ENCODE peak calls at places on chromosomes 4 and X, in four cellular contexts. B, E, D and I are unnamed samples.

GRCh38 chrX:130771648-130772312 is 131.2 kb downstream of the ENOX2 start:
- DNase-seq in B (no peak), E (no peak), D (no peak), I (no peak)

GRCh38 chrX:24720036-24720435 is 26.3 kb downstream of the POLA1 start:
- DNase-seq in E (no peak), B (no peak), D (no peak), I (no peak)

GRCh38 chrX:129423191-129423590 is 100.1 kb downstream of the SMARCA1 start:
- DNase-seq in E (no peak), D (no peak), B (no peak), I (no peak)

GRCh38 chrX:129726307-129727111 is 12.3 kb upstream of the XPNPEP2 start:
- DNase-seq in E (peak; percentile 21), B (no peak), D (no peak), I (peak; percentile 51)

GRCh38 chr4:62912531-62912930 is 1496.7 kb downstream of the TECRL start:
- DNase-seq in E (peak; percentile 5), B (no peak), D (no peak), I (no peak)

GRCh38 chrX:134692990-134693389 is 34.7 kb upstream of the PLAC1 start:
- DNase-seq in B (no peak), D (no peak), E (no peak), I (no peak)

GRCh38 chr4:2393353-2394270 is 24.8 kb downstream of the ZFYVE28 start:
- DNase-seq in B (no peak), D (no peak), E (peak; percentile 32), I (no peak)

GRCh38 chr4:142449771-142450373 is 396.2 kb downstream of the INPP4B start:
- DNase-seq in E (no peak), D (no peak), B (no peak), I (no peak)

GRCh38 chrX:13966071-13966850 is 63.4 kb downstream of the GEMIN8 start:
- DNase-seq in D (no peak), B (no peak), E (no peak), I (no peak)

GRCh38 chr4:3721627-3722026 is 44.6 kb upstream of the ADRA2C start:
- DNase-seq in B (no peak), E (no peak), D (no peak), I (no peak)

GRCh38 chr4:77852892-77853495 is 9.6 kb upstream of the MRPL1 start:
- DNase-seq in E (no peak), B (peak; percentile 13), D (peak; percentile 14), I (no peak)

GRCh38 chrX:75989806-75990590 is 182.9 kb upstream of the PBDC1 start:
- DNase-seq in E (no peak), D (no peak), B (peak; percentile 7), I (no peak)

GRCh38 chr4:10730590-10730989 is 46.0 kb upstream of the CLNK start:
- DNase-seq in E (no peak), D (no peak), B (peak; percentile 76), I (no peak)

GRCh38 chr4:110823251-110823650 is 200.4 kb upstream of the PITX2 start:
- DNase-seq in B (no peak), E (no peak), D (no peak), I (no peak)

GRCh38 chrX:28787206-28787605 is 200.0 kb downstream of the IL1RAPL1 start:
- DNase-seq in B (no peak), E (no peak), D (no peak), I (no peak)

GRCh38 chr4:41600243-41600642 is 62.3 kb downstream of the LIMCH1 start:
- DNase-seq in B (no peak), D (no peak), E (no peak), I (no peak)

GRCh38 chrX:72073614-72074013 is 58.1 kb downstream of the RTL5 start:
- DNase-seq in B (no peak), D (no peak), E (no peak), I (peak; percentile 62)

GRCh38 chr4:77084019-77084604 is 8.3 kb upstream of the CCNI start:
- DNase-seq in E (no peak), D (no peak), B (no peak), I (no peak)

GRCh38 chrX:155997436-155997835 is at the start of gene IL9R:
- DNase-seq in B (peak; percentile 15), D (no peak), E (no peak), I (no peak)

GRCh38 chr4:10783351-10783750 is 98.8 kb upstream of the CLNK start:
- DNase-seq in D (no peak), E (no peak), B (no peak), I (no peak)

GRCh38 chr4:15344041-15344440 is 83.8 kb upstream of the C1QTNF7 start:
- DNase-seq in B (no peak), D (no peak), E (no peak), I (no peak)

GRCh38 chr4:8457646-8458045 is 17.1 kb downstream of the TRMT44 start:
- DNase-seq in E (no peak), B (no peak), D (no peak), I (no peak)

GRCh38 chr4:40307627-40308497 is 27.3 kb upstream of the CHRNA9 start:
- DNase-seq in E (no peak), B (peak; percentile 84), D (no peak), I (no peak)

GRCh38 chr4:4402966-4403365 is 16.1 kb downstream of the NSG1 start:
- DNase-seq in B (no peak), D (no peak), E (no peak), I (no peak)

GRCh38 chrX:99914676-99915075 is 495.4 kb downstream of the PCDH19 start:
- DNase-seq in B (no peak), D (no peak), E (peak; percentile 0), I (no peak)

GRCh38 chrX:115560978-115561604 is at the start of gene PLS3:
- DNase-seq in B (no peak), D (no peak), E (peak; percentile 77), I (peak; percentile 85)

GRCh38 chr4:33924239-33924638 is 2320.1 kb downstream of the ARAP2 start:
- DNase-seq in B (no peak), D (no peak), E (no peak), I (no peak)

GRCh38 chr4:8762356-8762755 is 109.3 kb downstream of the HMX1 start:
- DNase-seq in D (no peak), B (no peak), E (no peak), I (no peak)

GRCh38 chrX:3548743-3549441 is 164.6 kb downstream of the PRKX start:
- DNase-seq in E (peak; percentile 0), D (no peak), B (no peak), I (peak; percentile 14)

GRCh38 chrX:54042609-54043010 is 1.7 kb downstream of the PHF8 start:
- DNase-seq in B (no peak), D (peak; percentile 13), E (peak; percentile 48), I (peak; percentile 75)

DNA sequence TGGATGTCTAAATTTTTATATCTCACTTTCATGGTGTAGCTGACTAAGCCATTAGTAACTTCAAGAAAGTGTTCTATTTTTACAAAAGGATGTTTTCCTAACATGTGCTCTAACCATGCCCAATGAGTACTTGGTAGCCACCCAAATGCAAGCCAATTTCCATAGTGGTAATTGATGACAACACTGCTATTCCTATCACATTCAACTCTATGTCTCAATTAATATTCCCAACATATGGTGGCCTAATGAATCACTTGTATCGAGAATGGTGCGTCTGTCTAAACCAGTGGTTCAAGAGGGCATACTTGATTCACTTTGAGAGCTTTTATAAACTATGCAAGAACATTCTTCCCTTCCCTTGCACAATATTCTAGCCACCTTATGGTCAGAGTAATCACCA is 112.9 kb upstream of the GPRIN3 start:
- DNase-seq in B (no peak), D (no peak), E (no peak), I (no peak)
- TF ChIP-seq TAF1 in B (no peak), D (no peak), E (no peak), I (no peak)

DNA sequence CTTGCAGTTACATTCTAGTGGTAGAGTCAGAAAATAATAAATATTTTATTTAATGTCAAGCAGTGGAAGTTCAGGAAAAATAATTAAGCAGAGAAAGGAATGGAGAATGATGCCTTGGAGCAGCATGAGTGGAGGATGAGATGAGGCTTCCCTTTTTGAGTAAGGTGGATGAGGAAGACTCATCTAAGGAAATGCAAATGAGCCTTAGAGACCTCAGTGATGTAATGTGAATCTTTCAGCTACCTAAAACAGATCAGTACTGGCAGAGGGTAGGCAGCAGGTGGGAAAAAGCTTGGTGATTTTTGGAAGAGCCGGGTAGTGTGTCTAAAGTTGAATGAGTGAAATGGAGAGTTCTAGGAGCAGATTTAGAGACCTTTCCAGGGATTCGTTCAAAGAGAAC is 118.2 kb downstream of the GRID2 start:
- DNase-seq in D (no peak), B (no peak), E (no peak), I (no peak)
- TF ChIP-seq TAF1 in D (no peak), B (no peak), E (no peak), I (no peak)

DNA sequence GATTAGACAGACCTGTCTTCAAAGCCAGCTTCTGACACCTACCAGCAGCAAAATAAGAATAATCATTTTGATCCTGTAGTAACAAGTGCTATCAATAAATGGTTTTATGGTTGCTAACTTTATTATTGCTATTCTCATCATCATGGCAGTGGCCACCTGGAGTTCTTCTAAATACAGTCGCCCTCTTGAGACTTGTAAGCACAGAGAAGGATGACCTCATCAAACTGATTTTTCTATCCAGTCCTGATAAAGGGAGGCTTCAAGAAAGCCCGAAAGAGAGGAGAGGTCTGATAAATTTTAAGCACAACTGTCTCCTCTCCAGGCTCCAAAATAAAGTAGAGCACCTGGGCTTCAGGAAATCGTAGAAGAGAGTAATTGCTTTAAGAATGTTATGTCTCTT is 286.4 kb downstream of the USP46 start:
- DNase-seq in B (no peak), D (no peak), E (no peak), I (no peak)
- TF ChIP-seq TAF1 in B (no peak), D (no peak), E (no peak), I (no peak)

GRCh38 chrX:17495052-17495451 is 120.1 kb downstream of the NHS start:
- DNase-seq in E (peak; percentile 2), B (no peak), D (no peak), I (no peak)

GRCh38 chrX:17494231-17494630 is 119.2 kb downstream of the NHS start:
- DNase-seq in E (no peak), B (no peak), D (no peak), I (no peak)

GRCh38 chrX:17497193-17497592 is 122.2 kb downstream of the NHS start:
- DNase-seq in D (no peak), B (no peak), E (no peak), I (no peak)

GRCh38 chrX:17499512-17499911 is 124.5 kb downstream of the NHS start:
- DNase-seq in B (no peak), E (no peak), D (no peak), I (no peak)

GRCh38 chrX:17496407-17496806 is 121.4 kb downstream of the NHS start:
- DNase-seq in E (no peak), B (no peak), D (no peak), I (no peak)
- TF ChIP-seq TAF1 in E (no peak), B (no peak), D (no peak), I (no peak)

DNA sequence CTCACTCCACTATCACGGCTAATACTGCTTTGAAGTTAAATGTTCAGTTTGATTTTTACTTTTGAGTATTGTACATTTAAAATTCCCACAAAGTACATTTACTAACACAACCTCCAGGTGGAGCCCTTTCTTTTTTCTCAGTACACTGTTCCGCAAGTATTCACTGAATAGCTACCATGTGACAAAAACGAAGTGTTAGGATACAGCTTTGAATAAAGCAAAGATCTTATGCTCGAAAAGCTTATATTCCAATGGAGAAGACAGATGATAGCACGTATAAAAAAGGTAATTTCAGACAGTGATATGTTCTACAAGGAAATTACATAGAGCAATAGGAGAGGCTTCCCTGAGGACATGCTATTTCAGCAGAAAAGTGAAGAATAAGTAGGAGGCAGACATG is 60.7 kb upstream of the ABCG2 start:
- DNase-seq in B (no peak), E (peak; percentile 30), D (no peak), I (peak; percentile 44)
- TF ChIP-seq TAF1 in B (no peak), E (no peak), D (no peak), I (no peak)